ENCODE peak calls at places on chromosomes 11 and 22, in four cellular contexts. One of them, this sample, is unnamed.

GRCh38 chr22:19674129-19674928 is 40.0 kb upstream of the SEPTIN5 start:
- DNase-seq in astrocyte of the spinal cord: no peak
- DNase-seq in choroid plexus epithelial cell: peak
- DNase-seq in breast epithelium: no peak
- DNase-seq in this sample: no peak

GRCh38 chr11:70637949-70638598 is 239.7 kb downstream of the CTTN start:
- DNase-seq in choroid plexus epithelial cell: no peak
- DNase-seq in astrocyte of the spinal cord: no peak
- DNase-seq in breast epithelium: no peak
- DNase-seq in this sample: no peak

GRCh38 chr11:70552441-70553150 is 154.3 kb downstream of the CTTN start:
- DNase-seq in breast epithelium: no peak
- DNase-seq in choroid plexus epithelial cell: no peak
- DNase-seq in astrocyte of the spinal cord: no peak
- DNase-seq in this sample: no peak

GRCh38 chr22:46533434-46533833 is 4.0 kb downstream of the CELSR1 start:
- DNase-seq in astrocyte of the spinal cord: no peak
- DNase-seq in breast epithelium: no peak
- DNase-seq in choroid plexus epithelial cell: no peak
- DNase-seq in this sample: no peak

GRCh38 chr11:71452354-71453020 is 516 bp upstream of the NADSYN1 start:
- DNase-seq in choroid plexus epithelial cell: peak
- DNase-seq in breast epithelium: peak
- DNase-seq in astrocyte of the spinal cord: peak
- DNase-seq in this sample: no peak

GRCh38 chr11:7577883-7578242 is 64.1 kb downstream of the PPFIBP2 start:
- DNase-seq in astrocyte of the spinal cord: peak
- DNase-seq in breast epithelium: peak
- DNase-seq in choroid plexus epithelial cell: peak
- DNase-seq in this sample: peak

GRCh38 chr11:16605971-16606783 is 132.3 kb upstream of the C11orf58 start:
- DNase-seq in choroid plexus epithelial cell: peak
- DNase-seq in astrocyte of the spinal cord: peak
- DNase-seq in breast epithelium: peak
- DNase-seq in this sample: peak

GRCh38 chr11:107695446-107695845 is 16.4 kb downstream of the SLN start:
- DNase-seq in breast epithelium: no peak
- DNase-seq in astrocyte of the spinal cord: no peak
- DNase-seq in choroid plexus epithelial cell: peak
- DNase-seq in this sample: no peak

GRCh38 chr11:129800655-129801054 is 15.0 kb upstream of the TMEM45B start:
- DNase-seq in choroid plexus epithelial cell: no peak
- DNase-seq in astrocyte of the spinal cord: no peak
- DNase-seq in breast epithelium: no peak
- DNase-seq in this sample: no peak

GRCh38 chr11:17734418-17734911 is at the start of gene KCNC1:
- DNase-seq in choroid plexus epithelial cell: peak
- DNase-seq in astrocyte of the spinal cord: peak
- DNase-seq in breast epithelium: no peak
- DNase-seq in this sample: no peak

GRCh38 chr11:86241956-86242525 is 2.5 kb upstream of the EED start:
- DNase-seq in astrocyte of the spinal cord: no peak
- DNase-seq in choroid plexus epithelial cell: no peak
- DNase-seq in breast epithelium: no peak
- DNase-seq in this sample: no peak

GRCh38 chr11:76410771-76411423 is 29.8 kb downstream of the GVQW3 start:
- DNase-seq in breast epithelium: no peak
- DNase-seq in choroid plexus epithelial cell: no peak
- DNase-seq in astrocyte of the spinal cord: no peak
- DNase-seq in this sample: no peak

DNA sequence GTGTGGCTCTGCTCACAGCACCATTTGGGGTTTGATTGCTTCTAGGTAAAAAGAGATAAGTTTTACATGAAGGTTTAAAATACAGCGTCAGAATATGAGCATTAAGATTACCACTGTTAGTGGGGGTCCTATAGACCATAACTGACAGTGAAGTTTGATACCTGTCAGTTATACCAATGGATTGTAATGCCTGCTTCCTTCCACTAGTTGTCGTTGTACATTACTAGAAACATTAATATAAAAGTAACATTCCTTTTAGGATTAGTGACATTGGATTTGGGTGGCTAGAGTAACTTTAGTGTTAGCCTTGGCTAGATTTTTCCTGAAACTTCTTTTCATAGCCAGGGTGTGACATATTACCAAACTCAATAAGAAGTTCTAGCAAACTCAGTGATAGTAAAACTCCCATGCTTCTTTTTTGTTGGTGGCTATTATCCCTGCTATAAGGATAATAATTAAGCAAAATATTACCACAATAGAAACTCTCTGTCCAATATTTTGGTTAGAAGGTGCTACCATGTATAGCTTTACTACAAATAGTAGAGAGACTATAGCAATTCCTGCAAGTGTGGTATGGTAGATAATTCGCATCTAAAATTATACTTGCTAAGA is 57.1 kb downstream of the FAM181B start:
- DNase-seq in choroid plexus epithelial cell: peak
- DNase-seq in astrocyte of the spinal cord: no peak
- DNase-seq in breast epithelium: no peak
- DNase-seq in this sample: no peak
- TF ChIP-seq CTCF in choroid plexus epithelial cell: peak
- TF ChIP-seq CTCF in astrocyte of the spinal cord: peak
- TF ChIP-seq CTCF in breast epithelium: no peak
- TF ChIP-seq CTCF in this sample: peak

DNA sequence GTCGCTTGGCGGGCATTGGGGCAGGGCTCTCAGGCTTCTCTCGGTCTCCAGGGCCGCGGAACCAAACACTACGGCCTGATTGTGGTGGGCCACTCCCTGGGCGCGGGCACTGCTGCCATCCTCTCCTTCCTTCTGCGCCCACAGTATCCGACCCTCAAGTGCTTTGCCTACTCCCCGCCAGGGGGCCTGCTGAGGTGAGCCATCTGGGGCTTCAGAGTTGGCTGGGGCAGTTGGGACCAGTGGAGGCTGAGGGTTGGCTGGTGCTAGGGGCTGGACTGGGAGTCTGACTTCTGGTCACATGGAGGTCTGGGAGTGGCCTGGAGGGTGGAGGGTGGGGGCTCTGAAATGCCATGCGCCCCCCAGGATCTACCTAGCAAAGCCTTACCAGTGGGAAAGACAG is 15.3 kb upstream of the MYRF start:
- DNase-seq in choroid plexus epithelial cell: no peak
- DNase-seq in astrocyte of the spinal cord: no peak
- DNase-seq in breast epithelium: no peak
- DNase-seq in this sample: no peak
- TF ChIP-seq CTCF in choroid plexus epithelial cell: no peak
- TF ChIP-seq CTCF in astrocyte of the spinal cord: no peak
- TF ChIP-seq CTCF in breast epithelium: no peak
- TF ChIP-seq CTCF in this sample: no peak

DNA sequence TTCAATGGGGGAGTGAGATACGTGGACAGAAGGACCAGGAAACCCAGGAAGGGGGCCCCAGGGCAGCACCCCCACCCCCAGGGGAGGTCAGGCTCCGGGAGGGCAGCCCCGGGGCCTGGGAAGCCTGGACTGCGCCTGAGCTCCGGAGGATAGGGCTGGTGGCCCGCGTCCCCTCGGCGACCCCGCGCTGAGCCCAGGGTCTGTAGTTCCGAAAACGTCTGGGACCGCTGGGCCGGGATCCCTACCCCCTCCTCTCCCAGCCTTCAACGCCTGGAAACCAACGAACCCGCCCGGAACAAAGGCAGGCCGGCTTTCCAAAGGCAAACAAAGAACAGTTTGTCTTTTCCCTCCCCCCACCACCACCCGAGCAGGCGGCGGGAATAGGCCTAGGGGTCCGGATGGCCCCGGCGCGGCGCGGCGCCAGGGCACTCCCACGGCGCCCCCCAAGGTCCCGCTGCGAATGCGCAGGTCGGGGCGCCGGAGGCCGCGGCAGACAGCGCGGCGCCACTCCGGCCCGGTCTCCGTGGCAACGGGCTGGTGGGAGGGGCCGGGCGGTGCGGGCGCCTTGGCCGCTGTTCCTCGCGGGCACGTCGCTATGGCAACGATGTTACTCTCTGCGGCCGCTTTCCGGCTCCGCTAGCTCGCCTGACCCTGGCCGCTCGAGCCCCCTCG is 58.5 kb downstream of the IGLL1 start:
- DNase-seq in choroid plexus epithelial cell: peak
- DNase-seq in astrocyte of the spinal cord: peak
- DNase-seq in breast epithelium: peak
- DNase-seq in this sample: peak
- TF ChIP-seq CTCF in choroid plexus epithelial cell: no peak
- TF ChIP-seq CTCF in astrocyte of the spinal cord: no peak
- TF ChIP-seq CTCF in breast epithelium: no peak
- TF ChIP-seq CTCF in this sample: peak

GRCh38 chr22:50274311-50274710 is 4.1 kb upstream of the MAPK11 start:
- DNase-seq in astrocyte of the spinal cord: peak
- DNase-seq in breast epithelium: no peak
- DNase-seq in choroid plexus epithelial cell: peak
- DNase-seq in this sample: no peak
- TF ChIP-seq CTCF in astrocyte of the spinal cord: peak
- TF ChIP-seq CTCF in breast epithelium: peak
- TF ChIP-seq CTCF in choroid plexus epithelial cell: peak
- TF ChIP-seq CTCF in this sample: peak

DNA sequence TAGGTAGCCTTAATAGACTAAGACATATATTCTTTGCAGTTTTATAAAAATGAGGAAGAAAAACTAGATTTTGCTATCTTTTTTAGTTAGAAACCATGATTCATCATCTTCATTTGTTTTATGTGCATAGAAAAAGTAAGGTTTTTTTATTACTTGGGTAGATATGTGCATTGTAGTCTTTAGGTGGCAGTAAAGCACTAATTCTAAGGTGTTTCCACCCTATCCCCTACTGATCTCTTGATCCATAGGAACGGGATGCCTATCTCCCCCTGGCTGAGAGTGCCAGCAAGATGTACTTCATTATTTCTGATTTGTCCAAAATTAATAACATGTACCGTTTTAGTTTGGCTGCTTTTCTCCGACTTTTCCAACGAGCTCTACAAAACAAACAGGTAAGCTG is 148.1 kb downstream of the DYNC2H1 start:
- DNase-seq in choroid plexus epithelial cell: peak
- DNase-seq in breast epithelium: no peak
- DNase-seq in astrocyte of the spinal cord: peak
- DNase-seq in this sample: no peak
- TF ChIP-seq CTCF in choroid plexus epithelial cell: peak
- TF ChIP-seq CTCF in breast epithelium: no peak
- TF ChIP-seq CTCF in astrocyte of the spinal cord: peak
- TF ChIP-seq CTCF in this sample: no peak

GRCh38 chr11:23113887-23114216 is 253.6 kb upstream of the CCDC179 start:
- DNase-seq in breast epithelium: no peak
- DNase-seq in choroid plexus epithelial cell: no peak
- DNase-seq in astrocyte of the spinal cord: no peak
- DNase-seq in this sample: no peak
- TF ChIP-seq CTCF in breast epithelium: no peak
- TF ChIP-seq CTCF in choroid plexus epithelial cell: no peak
- TF ChIP-seq CTCF in astrocyte of the spinal cord: no peak
- TF ChIP-seq CTCF in this sample: no peak

DNA sequence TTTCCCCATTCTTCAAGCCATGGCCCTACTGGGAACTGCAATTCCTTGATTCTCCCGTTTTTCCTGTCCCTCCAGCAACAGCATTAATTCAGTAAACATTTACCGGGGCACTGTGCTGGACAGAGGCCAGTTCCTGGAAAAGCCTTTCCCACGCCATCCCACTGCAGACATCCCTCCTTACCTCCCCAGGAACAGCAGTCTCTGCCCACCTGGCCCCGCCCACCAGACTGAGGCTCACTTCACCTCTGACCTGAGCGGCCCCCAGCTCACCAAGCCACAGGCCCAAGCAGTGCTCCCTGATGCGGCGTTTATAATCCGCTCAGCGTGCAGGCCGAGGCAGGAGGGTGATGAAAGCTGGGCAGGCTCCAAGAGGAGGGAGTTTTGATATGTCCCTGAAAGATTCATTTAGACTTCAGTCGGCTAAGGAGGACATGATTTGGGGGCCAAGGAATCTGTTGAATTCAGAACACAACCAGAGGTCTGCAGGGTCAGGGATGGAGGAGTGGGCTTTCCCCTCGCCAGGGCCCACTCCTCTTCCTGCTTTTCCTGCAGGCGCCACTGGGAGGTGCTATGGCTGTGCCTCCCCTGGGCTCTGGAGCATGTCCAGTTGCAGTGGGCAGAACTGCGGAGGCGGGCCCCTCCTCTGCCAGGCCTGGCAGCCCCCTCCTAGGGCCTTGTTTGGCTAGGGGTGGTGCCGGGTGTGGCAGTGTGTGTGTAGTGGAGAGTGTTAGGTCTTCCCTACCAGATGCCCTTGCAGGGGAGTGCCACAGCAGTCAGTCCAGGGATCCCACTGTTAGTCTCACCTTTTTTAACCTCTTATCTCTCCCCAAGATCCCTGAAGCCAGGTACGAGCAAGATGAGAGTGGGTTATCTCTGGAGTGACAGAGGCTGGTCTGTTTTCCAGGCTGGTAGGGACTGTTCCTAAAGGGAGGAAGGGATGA is 1.4 kb upstream of the TAGLN start:
- DNase-seq in astrocyte of the spinal cord: no peak
- DNase-seq in choroid plexus epithelial cell: peak
- DNase-seq in breast epithelium: peak
- DNase-seq in this sample: peak
- TF ChIP-seq CTCF in astrocyte of the spinal cord: peak
- TF ChIP-seq CTCF in choroid plexus epithelial cell: peak
- TF ChIP-seq CTCF in breast epithelium: peak
- TF ChIP-seq CTCF in this sample: peak

DNA sequence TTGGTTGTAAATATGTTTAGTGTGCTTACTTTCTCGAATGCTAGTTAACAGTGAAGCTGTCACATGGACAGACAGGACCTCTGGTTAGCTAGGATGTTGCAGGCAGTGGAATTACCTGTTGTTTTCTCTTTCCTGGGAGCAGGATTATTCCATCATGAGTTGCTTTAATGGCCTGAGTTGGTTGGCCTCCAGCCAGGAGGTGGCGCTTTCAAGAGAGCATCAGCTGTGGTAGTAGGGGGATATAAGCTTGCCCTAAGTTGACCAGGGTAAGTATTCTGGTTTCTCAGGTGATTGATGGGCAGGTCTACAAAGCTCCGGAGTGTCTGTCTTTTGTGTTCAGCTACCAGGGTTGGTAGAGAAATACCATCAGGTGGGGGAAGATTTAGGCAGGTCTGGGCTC is 43.5 kb downstream of the NELL1 start:
- DNase-seq in breast epithelium: no peak
- DNase-seq in astrocyte of the spinal cord: no peak
- DNase-seq in choroid plexus epithelial cell: no peak
- DNase-seq in this sample: no peak
- TF ChIP-seq CTCF in breast epithelium: no peak
- TF ChIP-seq CTCF in astrocyte of the spinal cord: no peak
- TF ChIP-seq CTCF in choroid plexus epithelial cell: no peak
- TF ChIP-seq CTCF in this sample: no peak

This sample was measured in ascending aorta.